ENCODE peak calls at places on chromosome 20, in five cellular contexts. R, G, H, V and S are unnamed samples.

GRCh38 chr20:15895560-15896084 is 677.6 kb downstream of the KIF16B start:
- DNase-seq in R (no peak), G (no peak), H (no peak), V (no peak), S (no peak)

GRCh38 chr20:48238781-48239180 is 453.5 kb upstream of the SULF2 start:
- DNase-seq in R (peak; percentile 29), G (no peak), H (no peak), V (no peak), S (no peak)

GRCh38 chr20:34316191-34316814 is 13.1 kb upstream of the AHCY start:
- DNase-seq in R (no peak), G (no peak), H (no peak), V (no peak), S (no peak)

GRCh38 chr20:44768854-44769480 is 23.3 kb downstream of the KCNK15 start:
- DNase-seq in R (no peak), G (no peak), H (no peak), V (no peak), S (no peak)

GRCh38 chr20:7624886-7625285 is 315.4 kb downstream of the HAO1 start:
- DNase-seq in R (no peak), G (no peak), H (no peak), V (no peak), S (no peak)

GRCh38 chr20:34415079-34415478 is 52.0 kb downstream of the ITCH start:
- DNase-seq in R (no peak), G (peak; percentile 20), H (no peak), V (no peak), S (no peak)

GRCh38 chr20:42267793-42268381 is 649.7 kb upstream of the CHD6 start:
- DNase-seq in R (no peak), G (no peak), H (no peak), V (no peak), S (no peak)

GRCh38 chr20:32544893-32545840 is 40.0 kb downstream of the NOL4L start:
- DNase-seq in R (no peak), G (no peak), H (no peak), V (no peak), S (no peak)

GRCh38 chr20:48776306-48776705 is 51.5 kb downstream of the PREX1 start:
- DNase-seq in R (no peak), G (no peak), H (no peak), V (no peak), S (no peak)

GRCh38 chr20:20549699-20550098 is 162.7 kb downstream of the RALGAPA2 start:
- DNase-seq in R (no peak), G (no peak), H (no peak), V (no peak), S (no peak)

GRCh38 chr20:38338849-38339520 is 7.3 kb upstream of the LBP start:
- DNase-seq in R (no peak), G (no peak), H (no peak), V (no peak), S (peak; percentile 35)

GRCh38 chr20:51280047-51280446 is 257.1 kb upstream of the KCNG1 start:
- DNase-seq in R (no peak), G (no peak), H (no peak), V (no peak), S (no peak)

DNA sequence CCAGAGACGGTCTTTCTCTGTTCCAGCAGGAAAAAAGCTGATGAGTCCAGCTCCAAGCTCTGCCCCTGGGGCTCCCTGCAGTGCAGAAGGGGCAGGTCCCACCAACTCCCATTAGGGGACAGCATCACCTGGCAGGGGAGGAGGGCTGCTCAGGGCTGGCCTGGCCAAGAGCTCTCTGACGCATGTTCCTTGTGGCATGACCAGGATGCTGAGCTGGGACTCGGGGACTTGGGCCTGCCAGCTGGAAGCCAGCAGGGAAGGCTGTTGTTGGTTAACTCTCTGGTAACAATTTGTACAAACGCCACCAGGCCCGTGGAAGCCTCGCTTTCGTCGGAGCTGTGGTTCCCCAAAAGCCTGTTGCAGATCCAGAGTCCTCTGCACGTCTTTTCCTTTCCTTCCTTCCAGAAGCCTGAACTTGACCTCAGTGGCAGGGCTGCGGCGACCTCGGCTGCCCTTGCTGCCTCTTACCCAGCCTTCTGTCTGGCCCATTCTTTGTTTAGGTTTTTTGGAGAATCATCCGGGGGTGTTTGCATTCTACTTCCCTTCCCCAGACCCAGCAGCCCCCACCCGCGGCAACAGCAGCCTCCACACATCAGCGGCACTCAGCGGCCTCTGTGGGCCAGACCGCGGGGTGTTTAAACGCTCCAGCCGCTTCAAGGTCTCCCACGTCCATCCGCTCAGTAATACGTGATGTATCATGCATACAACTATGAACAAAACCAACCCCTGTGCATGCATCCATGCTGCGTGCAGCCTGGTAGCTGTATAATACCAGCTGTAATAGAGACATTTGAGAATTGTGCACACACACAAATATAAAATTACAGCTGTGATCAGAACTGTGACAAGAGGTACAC is 63.3 kb downstream of the GNAS-AS1 start:
- DNase-seq in R (no peak), G (no peak), H (no peak), V (no peak), S (no peak)
- H3K4me1 ChIP-seq in R (no peaks in the 10 kb centered on the region), G (no peaks in the 10 kb centered on the region), H (no peaks in the 10 kb centered on the region), V (no peaks in the 10 kb centered on the region), S (no peaks in the 10 kb centered on the region)

GRCh38 chr20:41248371-41249024 is 69.0 kb downstream of the ZHX3 start:
- DNase-seq in R (no peak), G (no peak), H (no peak), V (no peak), S (peak; percentile 61)
- TF ChIP-seq EP300 in R (peak; percentile 94), G (peak; percentile 80), H (no peak), V (peak; percentile 77), S (peak; percentile 100)

GRCh38 chr20:25037288-25038102 is 20.4 kb downstream of the ACSS1 start:
- DNase-seq in R (no peak), G (no peak), H (no peak), V (no peak), S (no peak)
- H3K4me1 ChIP-seq in R (peaks cover 100% of the 10 kb centered on the region), G (peaks cover 91% of the 10 kb centered on the region), H (no peaks in the 10 kb centered on the region), V (peaks cover 94% of the 10 kb centered on the region), S (peaks cover 14% of the 10 kb centered on the region)

GRCh38 chr20:396619-397431 is 11.3 kb upstream of the RBCK1 start:
- DNase-seq in R (no peak), G (no peak), H (no peak), V (peak; percentile 73), S (no peak)
- TF ChIP-seq EP300 in R (no peak), G (no peak), H (no peak), V (no peak), S (no peak)

DNA sequence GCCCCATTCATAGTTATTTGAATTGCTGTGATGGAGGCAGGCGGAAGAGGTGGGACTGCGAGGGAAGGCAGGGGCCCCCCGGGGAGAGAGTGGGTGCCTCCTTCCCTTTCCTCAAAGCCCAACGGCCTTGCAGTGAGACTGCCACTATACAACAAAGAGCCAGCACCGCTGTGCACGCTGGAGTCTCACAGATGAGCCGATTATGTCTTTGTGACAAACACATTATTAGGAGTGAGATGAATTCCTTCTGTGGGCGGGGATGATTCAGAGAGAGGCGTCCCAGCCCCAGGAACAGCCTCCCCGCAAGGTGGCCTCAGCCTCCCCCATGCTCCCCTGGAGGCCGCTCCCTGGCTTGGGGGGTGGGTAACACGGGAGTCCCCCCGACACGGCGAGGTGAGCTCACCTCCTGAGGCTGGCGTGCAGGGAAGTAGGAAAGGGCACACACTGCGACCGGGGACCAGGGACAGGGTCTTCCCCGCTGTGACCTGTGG is 26.7 kb downstream of the NTSR1 start:
- DNase-seq in R (no peak), G (peak; percentile 5), H (no peak), V (no peak), S (no peak)
- H3K4me1 ChIP-seq in R (peaks cover 71% of the 10 kb centered on the region), G (peaks cover 20% of the 10 kb centered on the region), H (peaks cover 11% of the 10 kb centered on the region), V (peaks cover under 1% of the 10 kb centered on the region), S (peaks cover 8% of the 10 kb centered on the region)

DNA sequence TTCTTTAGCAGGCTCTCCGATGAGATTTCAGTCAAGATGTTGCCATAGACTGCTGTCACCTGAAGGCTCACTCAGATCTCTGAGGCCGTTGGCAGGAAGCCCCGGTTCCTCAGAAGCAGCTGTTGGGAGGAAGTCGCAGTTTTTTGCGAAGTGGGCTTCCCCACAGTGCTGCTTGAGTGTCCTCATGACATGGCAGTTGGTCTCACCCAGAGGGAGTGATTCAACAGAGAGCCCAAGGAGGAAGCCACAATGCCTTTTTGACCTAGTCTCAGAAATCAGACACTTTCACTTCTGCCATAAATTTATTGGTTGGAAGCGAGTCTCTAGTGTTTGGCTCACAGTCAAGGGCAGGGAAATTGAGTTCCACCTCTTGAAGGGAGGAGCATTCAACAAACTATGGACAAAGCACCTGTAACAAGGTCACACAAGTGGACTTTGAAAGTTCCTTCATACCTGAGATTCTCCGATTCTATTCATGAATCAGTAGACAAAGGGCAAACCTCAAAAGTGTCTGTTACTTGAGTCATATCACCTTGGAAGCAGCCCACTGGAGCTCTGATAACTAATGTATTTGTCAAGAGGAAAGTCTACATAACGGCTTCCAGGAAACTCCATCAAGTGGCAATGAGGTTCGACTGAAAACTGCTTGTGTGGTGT is 208.3 kb downstream of the TASP1 start:
- DNase-seq in R (no peak), G (no peak), H (no peak), V (no peak), S (no peak)
- TF ChIP-seq EP300 in R (no peak), G (no peak), H (no peak), V (no peak), S (no peak)

DNA sequence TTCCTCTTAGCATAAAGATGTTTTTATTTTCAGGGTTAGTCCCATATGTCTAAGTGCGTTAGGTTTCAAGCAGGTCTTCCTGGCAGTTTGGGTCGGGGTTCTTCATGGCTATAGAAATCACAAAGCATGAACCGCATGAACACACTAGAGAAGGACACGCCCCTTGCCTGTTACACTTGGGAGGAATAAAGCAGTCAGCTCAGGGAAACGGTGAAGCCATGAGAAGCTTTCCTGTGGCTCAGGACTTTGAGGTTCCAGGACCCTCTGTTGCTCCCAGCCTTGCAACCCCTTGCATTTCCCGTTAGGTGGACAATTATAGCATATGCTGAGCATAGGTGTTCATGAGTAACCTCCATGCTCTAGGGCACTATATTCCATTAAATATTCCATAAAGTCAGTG is 96.7 kb downstream of the SYCP2 start:
- DNase-seq in R (no peak), G (no peak), H (no peak), V (no peak), S (no peak)
- H3K4me1 ChIP-seq in R (peaks cover 17% of the 10 kb centered on the region), G (peaks cover 26% of the 10 kb centered on the region), H (no peaks in the 10 kb centered on the region), V (peaks cover 6% of the 10 kb centered on the region), S (peaks cover 8% of the 10 kb centered on the region)

GRCh38 chr20:63863798-63864544 is 1.1 kb upstream of the TPD52L2 start:
- DNase-seq in R (peak; percentile 93), G (peak; percentile 91), H (peak; percentile 74), V (peak; percentile 87), S (peak; percentile 73)
- TF ChIP-seq EP300 in R (no peak), G (no peak), H (no peak), V (no peak), S (peak; percentile 77)

GRCh38 chr20:35515949-35516645 is 13.4 kb downstream of the C20orf173 start:
- DNase-seq in R (no peak), G (no peak), H (peak; percentile 38), V (peak; percentile 36), S (no peak)

GRCh38 chr20:35517125-35517524 is 12.3 kb downstream of the C20orf173 start:
- DNase-seq in R (no peak), G (no peak), H (no peak), V (no peak), S (no peak)

GRCh38 chr20:35511814-35512420 is 17.5 kb downstream of the C20orf173 start:
- DNase-seq in R (no peak), G (peak; percentile 30), H (peak; percentile 34), V (peak; percentile 40), S (no peak)

GRCh38 chr20:35514371-35514960 is 15.0 kb downstream of the C20orf173 start:
- DNase-seq in R (no peak), G (no peak), H (no peak), V (no peak), S (no peak)

DNA sequence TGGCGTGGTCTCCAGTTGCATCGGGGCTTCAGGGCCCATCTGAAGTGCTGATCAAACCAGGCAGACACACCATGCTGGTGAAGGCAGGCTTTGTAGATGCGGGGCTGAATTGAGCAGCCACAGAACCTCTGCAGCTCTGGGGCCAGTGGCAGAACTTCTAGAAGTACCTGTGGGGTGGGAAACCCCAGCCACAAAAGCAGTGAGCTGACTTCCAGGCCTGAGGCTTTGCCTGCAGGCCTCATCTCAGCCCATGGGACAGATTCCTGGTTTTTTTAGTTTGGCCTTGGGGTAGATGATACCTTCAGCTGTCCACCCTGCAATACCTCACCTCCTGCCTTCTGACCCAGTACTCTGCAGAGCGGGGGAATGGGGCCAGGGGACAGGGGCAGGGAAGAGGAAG is 14.1 kb downstream of the C20orf173 start:
- DNase-seq in R (no peak), G (no peak), H (no peak), V (no peak), S (no peak)
- H3K4me1 ChIP-seq in R (no peaks in the 10 kb centered on the region), G (no peaks in the 10 kb centered on the region), H (peaks cover 11% of the 10 kb centered on the region), V (no peaks in the 10 kb centered on the region), S (no peaks in the 10 kb centered on the region)